ENCODE peak calls at places on chromosomes 11 and 22, in eight cellular contexts. N, F, T, P, B, O, C and A are unnamed samples.

GRCh38 chr11:93000511-93001476 is 31.3 kb downstream of the MTNR1B start:
- DNase-seq in O (no peak), F (peak; percentile 50), T (no peak), C (peak; percentile 72), N (no peak), B (peak; percentile 63), P (no peak), A (no peak)

GRCh38 chr11:20421902-20422301 is 34.4 kb downstream of the PRMT3 start:
- DNase-seq in B (no peak), N (no peak), P (no peak), T (no peak), O (no peak), C (no peak), F (no peak), A (no peak)

GRCh38 chr22:48672387-48672786 is 1155.3 kb downstream of the BRD1 start:
- DNase-seq in T (no peak), F (no peak), N (no peak), B (no peak), C (no peak), O (no peak), P (no peak), A (no peak)

GRCh38 chr11:118126082-118126838 is 26.4 kb downstream of the SCN4B start:
- DNase-seq in B (no peak), C (no peak), P (no peak), O (no peak), T (no peak), F (no peak), N (no peak), A (no peak)

GRCh38 chr11:126816655-126817054 is 183.9 kb downstream of the KIRREL3 start:
- DNase-seq in P (no peak), F (no peak), O (no peak), C (no peak), B (no peak), N (no peak), T (no peak), A (no peak)

GRCh38 chr22:39293766-39294368 is 25.6 kb downstream of the RPL3 start:
- DNase-seq in B (no peak), N (no peak), O (no peak), P (no peak), C (no peak), F (no peak), T (no peak), A (no peak)

GRCh38 chr11:9038537-9038936 is 34.7 kb upstream of the NRIP3 start:
- DNase-seq in T (no peak), C (no peak), B (no peak), F (no peak), N (no peak), O (no peak), P (no peak), A (no peak)

GRCh38 chr11:47216141-47216798 is 1.5 kb downstream of the DDB2 start:
- DNase-seq in P (no peak), B (peak; percentile 59), C (peak; percentile 87), N (no peak), O (peak; percentile 70), T (peak; percentile 43), F (peak; percentile 72), A (no peak)

GRCh38 chr22:36381513-36382079 is 6.2 kb downstream of the MYH9 start:
- DNase-seq in F (no peak), T (no peak), B (no peak), P (no peak), C (no peak), O (no peak), N (no peak), A (no peak)

GRCh38 chr22:47270463-47271135 is 508.1 kb downstream of the TBC1D22A start:
- DNase-seq in C (no peak), O (no peak), F (no peak), T (no peak), P (no peak), N (no peak), B (no peak), A (no peak)

GRCh38 chr11:44817207-44817944 is 90.6 kb downstream of the TSPAN18 start:
- DNase-seq in C (peak; percentile 13), P (no peak), O (no peak), N (no peak), F (no peak), T (no peak), B (no peak), A (no peak)

GRCh38 chr11:6898911-6899310 is 6.6 kb upstream of the OR2D2 start:
- DNase-seq in N (no peak), F (no peak), T (no peak), P (no peak), B (no peak), C (no peak), O (no peak), A (no peak)

GRCh38 chr11:82960000-82960778 is 58.7 kb downstream of the DDIAS start:
- DNase-seq in C (no peak), O (peak; percentile 58), P (no peak), B (no peak), N (no peak), F (no peak), T (no peak), A (no peak)

GRCh38 chr11:21988477-21988876 is 204.4 kb upstream of the ANO5 start:
- DNase-seq in C (peak; percentile 3), T (no peak), N (no peak), F (peak; percentile 12), O (no peak), B (no peak), P (no peak), A (no peak)

GRCh38 chr11:36471577-36471976 is 38.5 kb downstream of the TRAF6 start:
- DNase-seq in F (no peak), O (no peak), T (no peak), P (no peak), B (no peak), N (no peak), C (no peak), A (no peak)

GRCh38 chr11:8365542-8365941 is 101.9 kb upstream of the LMO1 start:
- DNase-seq in B (no peak), T (no peak), F (no peak), C (no peak), O (no peak), N (no peak), P (no peak), A (no peak)

GRCh38 chr22:23829845-23830372 is 8.9 kb downstream of the DERL3 start:
- DNase-seq in C (peak; percentile 79), T (no peak), N (no peak), P (no peak), F (peak; percentile 35), O (no peak), B (peak; percentile 82), A (no peak)

GRCh38 chr22:38071421-38072321 is 12.3 kb downstream of the SLC16A8 start:
- DNase-seq in N (no peak), B (no peak), C (no peak), P (no peak), F (peak; percentile 1), O (no peak), T (no peak), A (no peak)

GRCh38 chr11:58742140-58742539 is 10.4 kb upstream of the GLYAT start:
- DNase-seq in B (no peak), O (no peak), N (no peak), C (no peak), F (no peak), T (no peak), P (no peak), A (no peak)

GRCh38 chr11:131823772-131824171 is 453.4 kb downstream of the NTM start:
- DNase-seq in O (no peak), N (no peak), B (no peak), F (no peak), P (no peak), T (no peak), C (peak; percentile 18), A (no peak)

GRCh38 chr11:15830730-15831443 is 525.5 kb downstream of the SOX6 start:
- DNase-seq in O (no peak), P (no peak), T (no peak), N (no peak), B (no peak), F (no peak), C (no peak), A (no peak)

GRCh38 chr11:126112547-126112946 is 49.9 kb upstream of the CDON start:
- DNase-seq in B (no peak), O (no peak), F (peak; percentile 73), P (no peak), N (no peak), C (peak; percentile 49), T (no peak), A (no peak)

GRCh38 chr11:7513210-7514098 is at the start of gene PPFIBP2:
- DNase-seq in O (peak; percentile 92), T (peak; percentile 90), F (peak; percentile 96), N (peak; percentile 74), B (no peak), C (peak; percentile 65), P (peak; percentile 80), A (peak; percentile 80)

GRCh38 chr11:8794677-8795103 is 112.1 kb downstream of the RPL27A start:
- DNase-seq in T (no peak), N (peak; percentile 45), F (no peak), O (peak; percentile 68), P (no peak), B (no peak), C (no peak), A (no peak)

GRCh38 chr11:118853693-118854092 is 30.0 kb upstream of the CXCR5 start:
- DNase-seq in T (no peak), F (no peak), B (no peak), C (no peak), N (no peak), O (no peak), P (no peak), A (no peak)

DNA sequence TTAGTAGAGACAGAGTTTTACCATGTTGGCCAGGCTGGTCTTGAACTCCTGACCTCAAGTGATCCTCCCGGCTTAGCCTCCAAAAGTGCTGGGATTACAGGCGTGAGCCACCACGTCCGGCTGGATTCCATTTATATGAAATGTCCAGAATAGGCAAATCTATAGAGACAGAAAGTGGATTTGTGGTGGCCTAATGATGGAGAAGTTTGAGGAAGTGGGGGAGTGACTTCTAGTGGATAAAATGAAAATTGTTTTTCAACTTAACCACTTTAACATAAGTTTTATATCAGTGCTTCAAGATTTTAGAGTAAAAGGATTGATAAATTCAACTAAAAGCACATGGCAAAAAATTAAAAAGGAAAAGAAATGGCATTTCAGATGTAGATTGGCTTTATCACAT is 66.2 kb downstream of the HIPK3 start:
- DNase-seq in N (no peak), O (no peak), P (no peak), F (no peak), B (no peak), T (no peak), C (no peak), A (no peak)
- TF ChIP-seq CTCF in N (no peak), O (no peak), P (no peak), F (peak; percentile 26), B (no peak), T (no peak), C (no peak), A (no peak)

GRCh38 chr11:61545341-61545740 is 35.5 kb downstream of the SYT7 start:
- DNase-seq in B (no peak), C (peak; percentile 16), F (peak; percentile 76), T (no peak), P (no peak), N (no peak), O (no peak), A (no peak)
- TF ChIP-seq CTCF in B (peak; percentile 37), C (peak; percentile 51), F (peak; percentile 49), T (no peak), P (peak; percentile 50), N (peak; percentile 17), O (no peak), A (peak; percentile 43)

GRCh38 chr11:134780486-134781155 is 368.6 kb upstream of the B3GAT1 start:
- DNase-seq in N (no peak), P (no peak), C (no peak), B (no peak), F (no peak), T (no peak), O (no peak), A (no peak)
- TF ChIP-seq CTCF in N (peak; percentile 21), P (no peak), C (no peak), B (no peak), F (no peak), T (no peak), O (no peak), A (no peak)

GRCh38 chr22:29313126-29314071 is 2.1 kb downstream of the RASL10A start:
- DNase-seq in T (peak; percentile 45), F (peak; percentile 86), N (no peak), B (no peak), P (no peak), C (peak; percentile 55), O (no peak), A (no peak)
- TF ChIP-seq CTCF in T (no peak), F (peak; percentile 69), N (peak; percentile 56), B (peak; percentile 46), P (peak; percentile 94), C (peak; percentile 38), O (peak; percentile 34), A (peak; percentile 98)